ENCODE peak calls at places on chromosomes 12 and 14, in seven cellular contexts. S is NCI-H1105; O is CD4-positive, alpha-beta T cell; Z is Right ventricle myocardium inferior; K is right atrium auricular region; G is Caki2; V is RWPE1. X is an unnamed sample.

GRCh38 chr14:96038920-96039632 is at the start of gene C14orf132:
- DNase-seq in S (peak; percentile 71), O (peak; percentile 22), Z (peak; percentile 73), K (peak; percentile 73), G (peak; percentile 45), V (peak; percentile 69), X (peak; percentile 51)

GRCh38 chr14:104553166-104554087 is 26.1 kb upstream of the C14orf180 start:
- DNase-seq in S (no peak), O (no peak), Z (peak; percentile 64), K (no peak), G (no peak), V (no peak), X (no peak)

GRCh38 chr12:119691202-119691846 is 23.4 kb downstream of the PRKAB1 start:
- DNase-seq in S (no peak), O (no peak), Z (no peak), K (no peak), G (no peak), V (no peak), X (no peak)

GRCh38 chr14:96509457-96510090 is 7.4 kb downstream of the PAPOLA start:
- DNase-seq in S (no peak), O (no peak), Z (no peak), K (no peak), G (no peak), V (no peak), X (no peak)

GRCh38 chr12:12267801-12268200 is 957 bp upstream of the LRP6 start:
- DNase-seq in S (peak; percentile 45), O (no peak), Z (no peak), K (no peak), G (peak; percentile 23), V (no peak), X (no peak)

GRCh38 chr14:105388110-105388951 is 10.0 kb upstream of the TEX22 start:
- DNase-seq in S (no peak), O (no peak), Z (peak; percentile 74), K (no peak), G (no peak), V (no peak), X (no peak)

GRCh38 chr14:89673499-89674225 is 256.6 kb upstream of the FOXN3 start:
- DNase-seq in S (no peak), O (no peak), Z (no peak), K (no peak), G (no peak), V (no peak), X (no peak)

GRCh38 chr12:53147653-53148052 is 32.9 kb upstream of the ZNF740 start:
- DNase-seq in S (no peak), O (no peak), Z (no peak), K (no peak), G (no peak), V (no peak), X (no peak)

GRCh38 chr14:53006931-53007330 is 56.1 kb upstream of the FERMT2 start:
- DNase-seq in S (no peak), O (no peak), Z (no peak), K (no peak), G (no peak), V (no peak), X (no peak)

GRCh38 chr14:58073516-58073915 is 78.5 kb downstream of the ARMH4 start:
- DNase-seq in S (no peak), O (no peak), Z (no peak), K (no peak), G (no peak), V (no peak), X (peak; percentile 87)

GRCh38 chr14:75044322-75044721 is 6.9 kb downstream of the MLH3 start:
- DNase-seq in S (no peak), O (no peak), Z (no peak), K (no peak), G (no peak), V (peak; percentile 49), X (peak; percentile 58)

GRCh38 chr12:29731556-29731955 is 52.2 kb downstream of the TMTC1 start:
- DNase-seq in S (no peak), O (no peak), Z (no peak), K (no peak), G (no peak), V (no peak), X (no peak)

GRCh38 chr12:30806989-30807694 is 52.4 kb upstream of the CAPRIN2 start:
- DNase-seq in S (peak; percentile 74), O (no peak), Z (no peak), K (no peak), G (peak; percentile 46), V (peak; percentile 46), X (no peak)

GRCh38 chr12:75378354-75378753 is 12.5 kb upstream of the GLIPR1L2 start:
- DNase-seq in S (no peak), O (no peak), Z (no peak), K (no peak), G (no peak), V (no peak), X (no peak)

GRCh38 chr14:32471183-32471582 is 142.1 kb downstream of the AKAP6 start:
- DNase-seq in S (no peak), O (no peak), Z (no peak), K (no peak), G (no peak), V (no peak), X (no peak)

GRCh38 chr12:9869307-9870161 is at the start of gene CLEC2B:
- DNase-seq in S (no peak), O (no peak), Z (peak; percentile 43), K (no peak), G (peak; percentile 76), V (peak; percentile 38), X (peak; percentile 14)

GRCh38 chr14:101359221-101360044 is 201.9 kb upstream of the DIO3 start:
- DNase-seq in S (no peak), O (no peak), Z (peak; percentile 80), K (peak; percentile 64), G (peak; percentile 6), V (no peak), X (no peak)

GRCh38 chr14:101440511-101440910 is 120.8 kb upstream of the DIO3 start:
- DNase-seq in S (no peak), O (no peak), Z (no peak), K (no peak), G (no peak), V (no peak), X (no peak)

GRCh38 chr12:54082402-54082892 is 28.8 kb downstream of the HOXC4 start:
- DNase-seq in S (no peak), O (peak; percentile 16), Z (no peak), K (no peak), G (no peak), V (no peak), X (no peak)

GRCh38 chr14:61704554-61704953 is 9.2 kb downstream of the HIF1A start:
- DNase-seq in S (no peak), O (no peak), Z (no peak), K (no peak), G (no peak), V (no peak), X (no peak)

GRCh38 chr12:52005903-52006703 is 643 bp upstream of the TAMALIN start:
- DNase-seq in S (no peak), O (no peak), Z (peak; percentile 84), K (peak; percentile 85), G (no peak), V (no peak), X (no peak)

GRCh38 chr12:19177754-19178153 is 48.2 kb downstream of the PLEKHA5 start:
- DNase-seq in S (no peak), O (no peak), Z (no peak), K (no peak), G (no peak), V (no peak), X (no peak)

GRCh38 chr12:109727039-109727723 is 13.6 kb downstream of the FAM222A start:
- DNase-seq in S (no peak), O (no peak), Z (no peak), K (no peak), G (no peak), V (no peak), X (peak; percentile 81)

GRCh38 chr12:122422769-122423257 is 344 bp upstream of the CLIP1 start:
- DNase-seq in S (peak; percentile 48), O (peak; percentile 3), Z (no peak), K (peak; percentile 65), G (peak; percentile 59), V (no peak), X (no peak)

GRCh38 chr12:98998697-98999299 is 353.7 kb downstream of the APAF1 start:
- DNase-seq in S (peak; percentile 39), O (no peak), Z (no peak), K (no peak), G (peak; percentile 1), V (peak; percentile 55), X (peak; percentile 71)

GRCh38 chr12:78185109-78185508 is 354.4 kb downstream of the NAV3 start:
- DNase-seq in S (no peak), O (no peak), Z (no peak), K (no peak), G (no peak), V (peak; percentile 16), X (no peak)

GRCh38 chr12:2672863-2673262 is 121.9 kb upstream of the FKBP4 start:
- DNase-seq in S (no peak), O (no peak), Z (no peak), K (no peak), G (no peak), V (no peak), X (no peak)

GRCh38 chr14:56150645-56151345 is 32.6 kb downstream of the PELI2 start:
- DNase-seq in S (no peak), O (no peak), Z (no peak), K (no peak), G (no peak), V (no peak), X (no peak)

GRCh38 chr14:22379727-22380126 is 209.3 kb downstream of the DAD1 start:
- DNase-seq in S (no peak), O (no peak), Z (no peak), K (no peak), G (no peak), V (no peak), X (no peak)

GRCh38 chr12:95051241-95051640 is 22.2 kb downstream of the NR2C1 start:
- DNase-seq in S (no peak), O (no peak), Z (no peak), K (no peak), G (no peak), V (no peak), X (no peak)

GRCh38 chr14:29271669-29272068 is 505.1 kb downstream of the FOXG1 start:
- DNase-seq in S (no peak), O (no peak), Z (no peak), K (no peak), G (no peak), V (no peak), X (no peak)

GRCh38 chr14:21536395-21537087 is 10.4 kb upstream of the SALL2 start:
- DNase-seq in S (no peak), O (no peak), Z (no peak), K (no peak), G (no peak), V (no peak), X (no peak)

GRCh38 chr12:68899251-68899771 is 33.7 kb downstream of the CPM start:
- DNase-seq in S (no peak), O (no peak), Z (no peak), K (no peak), G (peak; percentile 98), V (peak; percentile 41), X (peak; percentile 38)

GRCh38 chr12:116090516-116090915 is 187.0 kb downstream of the MED13L start:
- DNase-seq in S (no peak), O (no peak), Z (no peak), K (no peak), G (no peak), V (no peak), X (peak; percentile 88)

GRCh38 chr14:56886471-56887062 is 76.3 kb upstream of the OTX2 start:
- DNase-seq in S (no peak), O (no peak), Z (no peak), K (no peak), G (no peak), V (no peak), X (no peak)

X was measured in COLO829.